ENCODE peak calls at places on chromosomes 16 and 17, in ten cellular contexts. R is left ventricle myocardium superior; L is EL; M is stimulated activated naive CD8-positive, alpha-beta T cell treated with anti-CD3 and anti-CD28 coated beads, Interleukin-15, Interleukin-2, amounts not matched to agents 100 U/mL and 50 U/mL, for 24 hours; G is NCI-H748 treated with DMSO at 0.1 percent for 48 hours; Z is stimulated activated CD4-positive, alpha-beta T cell treated with anti-CD3 and anti-CD28 coated beads, Interleukin-4, amount 100 ng/mL, for 24 hours; F is neural crest cell; U is AG09309; X is AG04450; N is chondrocyte. T is an unnamed sample.

GRCh38 chr16:30458561-30459394 is 13.1 kb upstream of the SEPHS2 start:
- DNase-seq in X (no peak), R (peak), L (no peak), U (no peak), F (no peak), M (peak), N (no peak), G (no peak), Z (peak), T (no peak)

GRCh38 chr17:149897-150575 is 12.7 kb downstream of the SCGB1C2 start:
- DNase-seq in G (no peak), F (no peak), R (peak), Z (no peak), U (no peak), X (no peak), M (no peak), L (no peak), N (peak), T (no peak)

GRCh38 chr16:53865492-53865863 is 161.5 kb downstream of the FTO start:
- DNase-seq in N (no peak), L (peak), F (no peak), X (no peak), M (no peak), R (no peak), G (no peak), U (no peak), Z (no peak), T (no peak)

GRCh38 chr16:73064996-73065349 is 17.0 kb upstream of the ZFHX3 start:
- DNase-seq in U (no peak), L (no peak), M (no peak), R (peak), G (no peak), N (no peak), Z (no peak), X (no peak), F (no peak), T (no peak)

GRCh38 chr17:77054926-77055325 is 85.8 kb upstream of the SEC14L1 start:
- DNase-seq in X (no peak), Z (no peak), L (no peak), U (no peak), R (no peak), N (no peak), F (no peak), G (no peak), M (no peak), T (no peak)

GRCh38 chr17:82097187-82097918 is 683 bp downstream of the FASN start:
- DNase-seq in M (peak), N (peak), U (peak), R (peak), X (no peak), G (no peak), L (peak), F (peak), Z (peak), T (no peak)

GRCh38 chr16:9681556-9681955 is 500.7 kb downstream of the GRIN2A start:
- DNase-seq in N (no peak), Z (no peak), F (no peak), X (no peak), G (no peak), U (no peak), M (no peak), L (no peak), R (no peak), T (no peak)

GRCh38 chr16:70428178-70428998 is 10.5 kb downstream of the ST3GAL2 start:
- DNase-seq in U (peak), L (peak), R (peak), X (peak), G (no peak), M (peak), F (peak), Z (peak), N (no peak), T (peak)

GRCh38 chr17:19369107-19369778 is 6.7 kb upstream of the B9D1 start:
- DNase-seq in U (no peak), X (no peak), L (no peak), G (no peak), N (peak), Z (no peak), R (no peak), M (no peak), F (no peak), T (no peak)

GRCh38 chr17:78238823-78239488 is 7.5 kb downstream of the TMEM235 start:
- DNase-seq in Z (no peak), F (no peak), X (no peak), L (no peak), N (no peak), U (no peak), G (no peak), M (no peak), R (no peak), T (no peak)

GRCh38 chr16:22648941-22649340 is 138.2 kb downstream of the NPIPB5 start:
- DNase-seq in M (no peak), N (no peak), U (no peak), L (no peak), F (no peak), Z (no peak), R (no peak), X (no peak), G (no peak), T (no peak)

GRCh38 chr17:80881321-80881720 is 110.3 kb upstream of the CHMP6 start:
- DNase-seq in F (no peak), G (no peak), X (no peak), Z (no peak), R (peak), L (no peak), M (no peak), N (peak), U (no peak), T (no peak)

GRCh38 chr16:16857603-16858283 is 478.8 kb downstream of the NPIPA7 start:
- DNase-seq in F (no peak), Z (no peak), N (no peak), G (peak), X (no peak), U (no peak), R (no peak), M (no peak), L (no peak), T (no peak)

GRCh38 chr17:63939884-63940283 is 7.8 kb upstream of the CD79B start:
- DNase-seq in N (no peak), R (no peak), Z (no peak), G (no peak), F (no peak), X (no peak), L (no peak), U (no peak), M (no peak), T (no peak)

GRCh38 chr16:75754126-75754525 is 27.8 kb upstream of the CPHXL start:
- DNase-seq in N (no peak), L (peak), R (no peak), X (peak), U (no peak), M (no peak), Z (no peak), F (no peak), G (no peak), T (no peak)

GRCh38 chr16:80527297-80527696 is 13.5 kb upstream of the DYNLRB2 start:
- DNase-seq in U (no peak), R (no peak), L (peak), F (no peak), Z (peak), X (no peak), N (no peak), M (peak), G (peak), T (no peak)

GRCh38 chr17:43356999-43357398 is 41.8 kb upstream of the ARL4D start:
- DNase-seq in F (no peak), R (no peak), U (peak), L (peak), N (no peak), G (no peak), M (no peak), X (peak), Z (no peak), T (no peak)

GRCh38 chr17:34131386-34131785 is 123.7 kb upstream of the CCL2 start:
- DNase-seq in F (no peak), L (no peak), N (no peak), X (no peak), U (no peak), M (no peak), Z (no peak), G (no peak), R (peak), T (no peak)

GRCh38 chr17:71398706-71399620 is 721.9 kb upstream of the SOX9 start:
- DNase-seq in F (no peak), Z (no peak), U (no peak), X (no peak), G (no peak), L (no peak), N (no peak), M (no peak), R (no peak), T (no peak)

GRCh38 chr16:65342231-65342866 is 220.5 kb upstream of the CDH11 start:
- DNase-seq in F (no peak), G (no peak), R (no peak), L (peak), M (no peak), U (no peak), N (no peak), Z (no peak), X (no peak), T (no peak)

GRCh38 chr17:76074390-76075363 is at the start of gene GALR2:
- DNase-seq in L (no peak), Z (no peak), R (no peak), U (no peak), N (peak), F (peak), X (no peak), M (no peak), G (no peak), T (no peak)

GRCh38 chr16:24499193-24499814 is 40.1 kb upstream of the RBBP6 start:
- DNase-seq in X (no peak), F (peak), R (no peak), N (peak), M (peak), Z (no peak), G (peak), L (peak), U (no peak), T (no peak)

GRCh38 chr17:44787271-44787940 is 28.6 kb downstream of the ADAM11 start:
- DNase-seq in U (no peak), X (no peak), Z (no peak), G (no peak), M (no peak), R (no peak), L (no peak), N (no peak), F (no peak), T (no peak)

GRCh38 chr17:38443356-38444026 is 15.2 kb downstream of the ARHGAP23 start:
- DNase-seq in L (no peak), M (no peak), F (no peak), Z (no peak), X (no peak), R (no peak), N (no peak), G (no peak), U (no peak), T (no peak)

GRCh38 chr16:72566174-72566573 is 394.2 kb upstream of the PMFBP1 start:
- DNase-seq in F (no peak), X (no peak), U (no peak), R (no peak), Z (no peak), N (no peak), L (no peak), M (no peak), G (no peak), T (no peak)

GRCh38 chr16:17206712-17207111 is 264.0 kb downstream of the XYLT1 start:
- DNase-seq in L (no peak), G (no peak), M (no peak), F (no peak), Z (no peak), R (no peak), X (no peak), U (no peak), N (no peak), T (no peak)

GRCh38 chr17:28384281-28385036 is 13.0 kb downstream of the SARM1 start:
- DNase-seq in R (peak), U (no peak), L (no peak), F (no peak), G (peak), M (peak), N (peak), Z (peak), X (no peak), T (no peak)

GRCh38 chr16:87129771-87130170 is 187.4 kb downstream of the C16orf95 start:
- DNase-seq in L (peak), G (no peak), F (no peak), Z (no peak), R (no peak), X (no peak), U (no peak), N (peak), M (no peak), T (no peak)

GRCh38 chr16:46706642-46707041 is 17.2 kb downstream of the ORC6 start:
- DNase-seq in G (no peak), Z (no peak), L (no peak), U (no peak), N (no peak), M (no peak), F (no peak), X (no peak), R (no peak), T (no peak)

GRCh38 chr17:27602721-27603445 is 28.1 kb upstream of the LGALS9 start:
- DNase-seq in Z (peak), M (peak), R (peak), U (peak), F (peak), X (peak), L (peak), G (peak), N (no peak), T (peak)

T was measured in Panc1.